ENCODE peak calls at places on chromosomes 13 and 19, in seven cellular contexts. W is upper lobe of left lung, Z is suprapubic skin, U is A549, E is sigmoid colon, K is ovary, I is K562. Y is an unnamed sample.

GRCh38 chr13:25783480-25784081 is 268.2 kb downstream of the SHISA2 start:
- DNase-seq in W (no peak), Z (no peak), U (no peak), E (no peak), K (no peak), I (no peak), Y (no peak)

GRCh38 chr13:36685912-36686311 is 12.1 kb downstream of the SERTM1 start:
- DNase-seq in W (no peak), Z (no peak), U (no peak), E (no peak), K (no peak), I (no peak), Y (no peak)

GRCh38 chr13:110797230-110797877 is 83.9 kb downstream of the ING1 start:
- DNase-seq in W (no peak), Z (no peak), U (no peak), E (no peak), K (no peak), I (no peak), Y (no peak)

GRCh38 chr19:34319230-34319585 is 45.8 kb upstream of the GPI start:
- DNase-seq in W (no peak), Z (no peak), U (no peak), E (no peak), K (no peak), I (no peak), Y (no peak)

GRCh38 chr19:1860133-1860775 is 3.1 kb downstream of the KLF16 start:
- DNase-seq in W (no peak), Z (no peak), U (peak; percentile 79), E (peak; percentile 86), K (peak; percentile 86), I (peak; percentile 71), Y (peak; percentile 85)

GRCh38 chr19:4896372-4896771 is 6.3 kb downstream of the ARRDC5 start:
- DNase-seq in W (peak; percentile 34), Z (no peak), U (peak; percentile 33), E (no peak), K (peak; percentile 30), I (no peak), Y (no peak)

GRCh38 chr19:3062165-3063105 is at the start of gene TLE5:
- DNase-seq in W (peak; percentile 63), Z (no peak), U (no peak), E (peak; percentile 84), K (peak; percentile 71), I (peak; percentile 85), Y (peak; percentile 80)

GRCh38 chr13:99316657-99317244 is 9.6 kb upstream of the GPR183 start:
- DNase-seq in W (peak; percentile 76), Z (no peak), U (no peak), E (no peak), K (peak; percentile 54), I (no peak), Y (no peak)

GRCh38 chr13:35621989-35622388 is 145.5 kb upstream of the MAB21L1 start:
- DNase-seq in W (no peak), Z (no peak), U (peak; percentile 1), E (no peak), K (no peak), I (no peak), Y (no peak)

GRCh38 chr19:1854542-1855039 is 6.3 kb upstream of the REXO1 start:
- DNase-seq in W (peak; percentile 54), Z (no peak), U (no peak), E (peak; percentile 69), K (no peak), I (peak; percentile 72), Y (peak; percentile 36)

GRCh38 chr19:47540748-47541147 is 25.9 kb upstream of the NAPA start:
- DNase-seq in W (no peak), Z (no peak), U (peak; percentile 46), E (no peak), K (peak; percentile 52), I (peak; percentile 41), Y (no peak)

GRCh38 chr13:111365149-111366005 is 44.9 kb downstream of the TEX29 start:
- DNase-seq in W (no peak), Z (no peak), U (no peak), E (no peak), K (no peak), I (no peak), Y (no peak)

GRCh38 chr19:43780706-43781525 is at the start of gene KCNN4:
- DNase-seq in W (no peak), Z (no peak), U (peak; percentile 84), E (no peak), K (no peak), I (peak; percentile 65), Y (peak; percentile 88)

GRCh38 chr19:10812196-10812595 is 23.8 kb downstream of the TMED1 start:
- DNase-seq in W (no peak), Z (no peak), U (no peak), E (no peak), K (no peak), I (no peak), Y (no peak)

GRCh38 chr13:33637978-33638743 is 179.8 kb upstream of the RFC3 start:
- DNase-seq in W (no peak), Z (no peak), U (no peak), E (no peak), K (no peak), I (no peak), Y (no peak)

GRCh38 chr13:32023698-32024097 is 7.9 kb upstream of the FRY start:
- DNase-seq in W (no peak), Z (no peak), U (no peak), E (no peak), K (no peak), I (no peak), Y (no peak)

GRCh38 chr13:36806102-36806501 is 12.9 kb upstream of the RFXAP start:
- DNase-seq in W (no peak), Z (no peak), U (no peak), E (no peak), K (no peak), I (no peak), Y (no peak)

GRCh38 chr13:93942016-93942415 is 537.5 kb downstream of the DCT start:
- DNase-seq in W (no peak), Z (no peak), U (no peak), E (no peak), K (no peak), I (no peak), Y (no peak)

GRCh38 chr19:4066176-4066606 is 508 bp downstream of the ZBTB7A start:
- DNase-seq in W (no peak), Z (no peak), U (no peak), E (peak; percentile 84), K (peak; percentile 81), I (no peak), Y (peak; percentile 52)

GRCh38 chr13:97225533-97225932 is 3.4 kb downstream of the MBNL2 start:
- DNase-seq in W (no peak), Z (no peak), U (no peak), E (no peak), K (no peak), I (no peak), Y (no peak)

GRCh38 chr13:40812102-40812501 is 22.7 kb downstream of the SLC25A15 start:
- DNase-seq in W (no peak), Z (no peak), U (no peak), E (no peak), K (no peak), I (no peak), Y (no peak)

GRCh38 chr19:1941146-1942077 is at the start of gene CSNK1G2:
- DNase-seq in W (no peak), Z (no peak), U (no peak), E (no peak), K (peak; percentile 49), I (peak; percentile 42), Y (peak; percentile 30)

GRCh38 chr13:74741732-74742131 is 607.5 kb upstream of the KLF12 start:
- DNase-seq in W (no peak), Z (no peak), U (no peak), E (no peak), K (no peak), I (no peak), Y (no peak)

GRCh38 chr13:40031031-40031430 is 375.6 kb downstream of the COG6 start:
- DNase-seq in W (no peak), Z (no peak), U (no peak), E (no peak), K (no peak), I (no peak), Y (no peak)

GRCh38 chr13:112182831-112183543 is 116.0 kb downstream of the SOX1 start:
- DNase-seq in W (peak; percentile 80), Z (peak; percentile 75), U (no peak), E (no peak), K (no peak), I (no peak), Y (no peak)

GRCh38 chr13:98839826-98840769 is 87.6 kb upstream of the SLC15A1 start:
- DNase-seq in W (peak; percentile 55), Z (no peak), U (peak; percentile 62), E (peak; percentile 75), K (peak; percentile 56), I (peak; percentile 73), Y (peak; percentile 51)

GRCh38 chr13:29713841-29714240 is 118.4 kb upstream of the SLC7A1 start:
- DNase-seq in W (no peak), Z (no peak), U (peak; percentile 8), E (no peak), K (no peak), I (peak; percentile 17), Y (no peak)

DNA sequence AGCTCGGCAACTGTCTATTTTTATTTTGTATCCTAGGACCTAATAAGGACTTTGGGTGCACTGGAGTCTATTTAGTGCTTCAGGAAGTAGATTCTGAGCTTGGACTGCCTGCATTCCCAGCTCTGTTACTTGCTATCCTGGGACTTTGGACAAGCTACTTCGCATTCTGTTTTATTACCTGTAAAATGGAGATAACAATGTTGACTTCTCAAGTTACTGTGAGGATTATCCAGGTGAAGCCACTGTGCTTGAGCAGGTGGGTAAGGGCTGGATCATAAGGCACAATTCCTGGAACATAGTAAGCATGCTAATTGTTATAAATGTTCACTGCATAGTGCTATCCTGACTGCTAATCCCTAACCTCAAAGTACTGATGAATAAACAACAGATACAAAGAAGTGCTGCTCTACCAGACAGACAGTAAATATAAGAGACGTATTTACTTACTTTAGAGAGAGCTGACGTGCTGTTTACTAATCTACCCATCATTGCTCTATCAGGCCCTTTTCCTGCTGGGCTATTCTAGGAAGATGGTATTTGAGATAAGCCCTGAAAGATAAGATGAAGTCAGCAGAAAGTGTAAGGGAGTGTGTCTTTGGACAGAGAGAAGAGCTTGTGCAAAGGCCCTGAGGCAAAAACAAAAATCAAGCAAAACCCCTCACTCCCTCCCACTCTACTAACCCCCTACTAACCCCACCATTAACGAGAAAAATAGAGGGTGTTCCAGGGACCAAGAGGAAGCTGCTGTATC is 50.8 kb upstream of the FLT1 start:
- DNase-seq in W (no peak), Z (no peak), U (peak; percentile 20), E (no peak), K (no peak), I (no peak), Y (peak; percentile 36)
- H3K27ac ChIP-seq in W (no peak overlapping the region), Z (no peak overlapping the region), U (no peak overlapping the region), E (no peak overlapping the region), K (no peak overlapping the region), I (no peak overlapping the region), Y (peak overlapping the region; percentile 18)

GRCh38 chr19:18328340-18329034 is 5.6 kb upstream of the LSM4 start:
- DNase-seq in W (peak; percentile 94), Z (peak; percentile 97), U (peak; percentile 94), E (peak; percentile 98), K (peak; percentile 95), I (peak; percentile 99), Y (peak; percentile 94)
- TF ChIP-seq EP300 in W (no peak), Z (no peak), U (no peak), E (no peak), K (no peak), I (no peak), Y (no peak)

GRCh38 chr19:18470153-18470552 is 32.2 kb upstream of the ISYNA1 start:
- DNase-seq in W (no peak), Z (no peak), U (peak; percentile 37), E (peak; percentile 69), K (no peak), I (peak; percentile 77), Y (no peak)
- H3K4me1 ChIP-seq in W (peaks cover 48% of the 10 kb centered on the region), Z (peaks cover 54% of the 10 kb centered on the region), U (peaks cover 40% of the 10 kb centered on the region), E (peaks cover 52% of the 10 kb centered on the region), K (peaks cover 39% of the 10 kb centered on the region), I (peaks cover 52% of the 10 kb centered on the region), Y (peaks cover 45% of the 10 kb centered on the region)

GRCh38 chr13:44176173-44176572 is 197.5 kb upstream of the SERP2 start:
- DNase-seq in W (no peak), Z (no peak), U (no peak), E (no peak), K (no peak), I (no peak), Y (no peak)
- H3K27ac ChIP-seq in W (no peak overlapping the region), Z (no peak overlapping the region), U (peak overlapping the region; percentile 15), E (peak overlapping the region; percentile 43), K (no peak overlapping the region), I (no peak overlapping the region), Y (no peak overlapping the region)

Y was measured in transverse colon.